ENCODE peak calls at places on chromosome 3, in six cellular contexts. One of them, this sample, is unnamed.
A peak's percentile ranks its signal among the peaks of the same experiment; 100 is the strongest.

GRCh38 chr3:137972401-137972800 is 37.6 kb upstream of the CLDN18 start:
- DNase-seq in progenitor cell of endocrine pancreas: no peak
- DNase-seq in endothelial cell: no peak
- DNase-seq in Ammon's horn: no peak
- DNase-seq in stimulated activated CD8-positive, alpha-beta memory T cell treated with anti-CD3 and anti-CD28 coated beads, Interleukin-4, amount 100 ng/mL, for 4 hours: no peak
- DNase-seq in LoVo: no peak
- DNase-seq in this sample: no peak

GRCh38 chr3:63875510-63875909 is 11.8 kb downstream of the ATXN7 start:
- DNase-seq in progenitor cell of endocrine pancreas: no peak
- DNase-seq in endothelial cell: no peak
- DNase-seq in Ammon's horn: no peak
- DNase-seq in stimulated activated CD8-positive, alpha-beta memory T cell treated with anti-CD3 and anti-CD28 coated beads, Interleukin-4, amount 100 ng/mL, for 4 hours: no peak
- DNase-seq in LoVo: no peak
- DNase-seq in this sample: no peak

GRCh38 chr3:120062474-120062873 is 31.8 kb downstream of the GSK3B start:
- DNase-seq in progenitor cell of endocrine pancreas: no peak
- DNase-seq in endothelial cell: peak; percentile 11
- DNase-seq in Ammon's horn: no peak
- DNase-seq in stimulated activated CD8-positive, alpha-beta memory T cell treated with anti-CD3 and anti-CD28 coated beads, Interleukin-4, amount 100 ng/mL, for 4 hours: no peak
- DNase-seq in LoVo: no peak
- DNase-seq in this sample: no peak

GRCh38 chr3:29415824-29416223 is 135.0 kb downstream of the RBMS3 start:
- DNase-seq in progenitor cell of endocrine pancreas: no peak
- DNase-seq in endothelial cell: no peak
- DNase-seq in Ammon's horn: no peak
- DNase-seq in stimulated activated CD8-positive, alpha-beta memory T cell treated with anti-CD3 and anti-CD28 coated beads, Interleukin-4, amount 100 ng/mL, for 4 hours: no peak
- DNase-seq in LoVo: no peak
- DNase-seq in this sample: no peak

GRCh38 chr3:58203541-58203940 is 7.2 kb downstream of the DNASE1L3 start:
- DNase-seq in progenitor cell of endocrine pancreas: no peak
- DNase-seq in endothelial cell: no peak
- DNase-seq in Ammon's horn: no peak
- DNase-seq in stimulated activated CD8-positive, alpha-beta memory T cell treated with anti-CD3 and anti-CD28 coated beads, Interleukin-4, amount 100 ng/mL, for 4 hours: no peak
- DNase-seq in LoVo: no peak
- DNase-seq in this sample: no peak

GRCh38 chr3:42031808-42032475 is 59.2 kb upstream of the TRAK1 start:
- DNase-seq in progenitor cell of endocrine pancreas: no peak
- DNase-seq in endothelial cell: no peak
- DNase-seq in Ammon's horn: peak; percentile 56
- DNase-seq in stimulated activated CD8-positive, alpha-beta memory T cell treated with anti-CD3 and anti-CD28 coated beads, Interleukin-4, amount 100 ng/mL, for 4 hours: no peak
- DNase-seq in LoVo: no peak
- DNase-seq in this sample: no peak

GRCh38 chr3:125916376-125916978 is 52.5 kb upstream of the ROPN1B start:
- DNase-seq in progenitor cell of endocrine pancreas: peak; percentile 91
- DNase-seq in endothelial cell: no peak
- DNase-seq in Ammon's horn: peak; percentile 97
- DNase-seq in stimulated activated CD8-positive, alpha-beta memory T cell treated with anti-CD3 and anti-CD28 coated beads, Interleukin-4, amount 100 ng/mL, for 4 hours: no peak
- DNase-seq in LoVo: peak; percentile 87
- DNase-seq in this sample: peak; percentile 92

GRCh38 chr3:17050051-17050450 is 165.3 kb downstream of the PLCL2 start:
- DNase-seq in progenitor cell of endocrine pancreas: no peak
- DNase-seq in endothelial cell: no peak
- DNase-seq in Ammon's horn: no peak
- DNase-seq in stimulated activated CD8-positive, alpha-beta memory T cell treated with anti-CD3 and anti-CD28 coated beads, Interleukin-4, amount 100 ng/mL, for 4 hours: no peak
- DNase-seq in LoVo: no peak
- DNase-seq in this sample: no peak

GRCh38 chr3:136988651-136989050 is 30.9 kb downstream of the IL20RB start:
- DNase-seq in progenitor cell of endocrine pancreas: no peak
- DNase-seq in endothelial cell: no peak
- DNase-seq in Ammon's horn: no peak
- DNase-seq in stimulated activated CD8-positive, alpha-beta memory T cell treated with anti-CD3 and anti-CD28 coated beads, Interleukin-4, amount 100 ng/mL, for 4 hours: no peak
- DNase-seq in LoVo: no peak
- DNase-seq in this sample: no peak

GRCh38 chr3:184737641-184738518 is 26.0 kb upstream of the MAGEF1 start:
- DNase-seq in progenitor cell of endocrine pancreas: no peak
- DNase-seq in endothelial cell: no peak
- DNase-seq in Ammon's horn: peak; percentile 53
- DNase-seq in stimulated activated CD8-positive, alpha-beta memory T cell treated with anti-CD3 and anti-CD28 coated beads, Interleukin-4, amount 100 ng/mL, for 4 hours: no peak
- DNase-seq in LoVo: no peak
- DNase-seq in this sample: no peak

GRCh38 chr3:9682123-9682522 is 21.5 kb upstream of the CPNE9 start:
- DNase-seq in progenitor cell of endocrine pancreas: no peak
- DNase-seq in endothelial cell: no peak
- DNase-seq in Ammon's horn: no peak
- DNase-seq in stimulated activated CD8-positive, alpha-beta memory T cell treated with anti-CD3 and anti-CD28 coated beads, Interleukin-4, amount 100 ng/mL, for 4 hours: no peak
- DNase-seq in LoVo: no peak
- DNase-seq in this sample: no peak

GRCh38 chr3:49813497-49814174 is at the start of gene UBA7:
- DNase-seq in progenitor cell of endocrine pancreas: no peak
- DNase-seq in endothelial cell: no peak
- DNase-seq in Ammon's horn: peak; percentile 71
- DNase-seq in stimulated activated CD8-positive, alpha-beta memory T cell treated with anti-CD3 and anti-CD28 coated beads, Interleukin-4, amount 100 ng/mL, for 4 hours: no peak
- DNase-seq in LoVo: peak; percentile 69
- DNase-seq in this sample: peak; percentile 63

GRCh38 chr3:43335799-43336198 is 49.5 kb downstream of the SNRK start:
- DNase-seq in progenitor cell of endocrine pancreas: no peak
- DNase-seq in endothelial cell: no peak
- DNase-seq in Ammon's horn: no peak
- DNase-seq in stimulated activated CD8-positive, alpha-beta memory T cell treated with anti-CD3 and anti-CD28 coated beads, Interleukin-4, amount 100 ng/mL, for 4 hours: no peak
- DNase-seq in LoVo: no peak
- DNase-seq in this sample: no peak

GRCh38 chr3:67610458-67610857 is 44.0 kb downstream of the SUCLG2 start:
- DNase-seq in progenitor cell of endocrine pancreas: no peak
- DNase-seq in endothelial cell: no peak
- DNase-seq in Ammon's horn: no peak
- DNase-seq in stimulated activated CD8-positive, alpha-beta memory T cell treated with anti-CD3 and anti-CD28 coated beads, Interleukin-4, amount 100 ng/mL, for 4 hours: no peak
- DNase-seq in LoVo: no peak
- DNase-seq in this sample: no peak

GRCh38 chr3:97823081-97823480 is 1.3 kb downstream of the CRYBG3 start:
- DNase-seq in progenitor cell of endocrine pancreas: no peak
- DNase-seq in endothelial cell: no peak
- DNase-seq in Ammon's horn: peak; percentile 8
- DNase-seq in stimulated activated CD8-positive, alpha-beta memory T cell treated with anti-CD3 and anti-CD28 coated beads, Interleukin-4, amount 100 ng/mL, for 4 hours: no peak
- DNase-seq in LoVo: no peak
- DNase-seq in this sample: peak; percentile 68

GRCh38 chr3:184164648-184165330 is 9.6 kb downstream of the DVL3 start:
- DNase-seq in progenitor cell of endocrine pancreas: no peak
- DNase-seq in endothelial cell: no peak
- DNase-seq in Ammon's horn: no peak
- DNase-seq in stimulated activated CD8-positive, alpha-beta memory T cell treated with anti-CD3 and anti-CD28 coated beads, Interleukin-4, amount 100 ng/mL, for 4 hours: no peak
- DNase-seq in LoVo: no peak
- DNase-seq in this sample: no peak

GRCh38 chr3:24683511-24684384 is 189.1 kb upstream of the THRB start:
- DNase-seq in progenitor cell of endocrine pancreas: no peak
- DNase-seq in endothelial cell: peak; percentile 12
- DNase-seq in Ammon's horn: peak; percentile 76
- DNase-seq in stimulated activated CD8-positive, alpha-beta memory T cell treated with anti-CD3 and anti-CD28 coated beads, Interleukin-4, amount 100 ng/mL, for 4 hours: no peak
- DNase-seq in LoVo: peak; percentile 45
- DNase-seq in this sample: peak; percentile 73

GRCh38 chr3:10583798-10584708 is 78.7 kb upstream of the ATP2B2 start:
- DNase-seq in progenitor cell of endocrine pancreas: no peak
- DNase-seq in endothelial cell: no peak
- DNase-seq in Ammon's horn: no peak
- DNase-seq in stimulated activated CD8-positive, alpha-beta memory T cell treated with anti-CD3 and anti-CD28 coated beads, Interleukin-4, amount 100 ng/mL, for 4 hours: no peak
- DNase-seq in LoVo: no peak
- DNase-seq in this sample: peak; percentile 15

GRCh38 chr3:76369170-76369569 is 583.8 kb upstream of the ZNF717 start:
- DNase-seq in progenitor cell of endocrine pancreas: no peak
- DNase-seq in endothelial cell: no peak
- DNase-seq in Ammon's horn: peak; percentile 34
- DNase-seq in stimulated activated CD8-positive, alpha-beta memory T cell treated with anti-CD3 and anti-CD28 coated beads, Interleukin-4, amount 100 ng/mL, for 4 hours: no peak
- DNase-seq in LoVo: no peak
- DNase-seq in this sample: peak; percentile 62

GRCh38 chr3:12798559-12799179 is 2.2 kb downstream of the CAND2 start:
- DNase-seq in progenitor cell of endocrine pancreas: no peak
- DNase-seq in endothelial cell: no peak
- DNase-seq in Ammon's horn: no peak
- DNase-seq in stimulated activated CD8-positive, alpha-beta memory T cell treated with anti-CD3 and anti-CD28 coated beads, Interleukin-4, amount 100 ng/mL, for 4 hours: no peak
- DNase-seq in LoVo: no peak
- DNase-seq in this sample: no peak

GRCh38 chr3:194277547-194278091 is 73.5 kb downstream of the CPN2 start:
- DNase-seq in progenitor cell of endocrine pancreas: no peak
- DNase-seq in endothelial cell: no peak
- DNase-seq in Ammon's horn: no peak
- DNase-seq in stimulated activated CD8-positive, alpha-beta memory T cell treated with anti-CD3 and anti-CD28 coated beads, Interleukin-4, amount 100 ng/mL, for 4 hours: no peak
- DNase-seq in LoVo: no peak
- DNase-seq in this sample: no peak

GRCh38 chr3:134527037-134527436 is 41.2 kb downstream of the CEP63 start:
- DNase-seq in progenitor cell of endocrine pancreas: no peak
- DNase-seq in endothelial cell: peak; percentile 38
- DNase-seq in Ammon's horn: no peak
- DNase-seq in stimulated activated CD8-positive, alpha-beta memory T cell treated with anti-CD3 and anti-CD28 coated beads, Interleukin-4, amount 100 ng/mL, for 4 hours: no peak
- DNase-seq in LoVo: no peak
- DNase-seq in this sample: no peak

GRCh38 chr3:196927571-196928453 is 14.5 kb downstream of the NCBP2 start:
- DNase-seq in progenitor cell of endocrine pancreas: no peak
- DNase-seq in endothelial cell: no peak
- DNase-seq in Ammon's horn: no peak
- DNase-seq in stimulated activated CD8-positive, alpha-beta memory T cell treated with anti-CD3 and anti-CD28 coated beads, Interleukin-4, amount 100 ng/mL, for 4 hours: no peak
- DNase-seq in LoVo: no peak
- DNase-seq in this sample: no peak